ENCODE peak calls at places on chromosomes 11 and 22, in four cellular contexts. O is cardiac muscle cell, Y is transverse colon, D is astrocyte of the spinal cord. P is an unnamed sample.

GRCh38 chr11:118172356-118172755 is 4.1 kb downstream of the SCN2B start:
- DNase-seq in O (no peak), Y (no peak), D (no peak), P (no peak)

GRCh38 chr11:120839846-120840402 is 184.0 kb upstream of the TBCEL start:
- DNase-seq in O (no peak), Y (no peak), D (no peak), P (no peak)

GRCh38 chr11:128776434-128777284 is 82.8 kb downstream of the FLI1 start:
- DNase-seq in O (peak), Y (no peak), D (peak), P (no peak)

GRCh38 chr11:102121329-102121728 is 11.1 kb downstream of the YAP1 start:
- DNase-seq in O (peak), Y (no peak), D (no peak), P (no peak)

GRCh38 chr11:22347857-22348496 is 9.8 kb downstream of the SLC17A6 start:
- DNase-seq in O (no peak), Y (no peak), D (no peak), P (no peak)

GRCh38 chr22:33030923-33031525 is 27.2 kb downstream of the SYN3 start:
- DNase-seq in O (no peak), Y (no peak), D (no peak), P (no peak)

GRCh38 chr22:29306175-29306829 is at the start of gene GAS2L1:
- DNase-seq in O (peak), Y (peak), D (peak), P (peak)

GRCh38 chr11:75462117-75462653 is 29.2 kb upstream of the KLHL35 start:
- DNase-seq in O (no peak), Y (no peak), D (no peak), P (no peak)

GRCh38 chr22:31347251-31348008 is 1.3 kb upstream of the PATZ1 start:
- DNase-seq in O (peak), Y (peak), D (peak), P (peak)

GRCh38 chr11:86592047-86592564 is 80.3 kb downstream of the ME3 start:
- DNase-seq in O (no peak), Y (no peak), D (peak), P (peak)

GRCh38 chr11:58628446-58628845 is 6.0 kb downstream of the CNTF start:
- DNase-seq in O (peak), Y (no peak), D (peak), P (no peak)

GRCh38 chr11:110473666-110474065 is 43.9 kb downstream of the FDX1 start:
- DNase-seq in O (peak), Y (no peak), D (no peak), P (no peak)

GRCh38 chr11:118497831-118498230 is 29.4 kb upstream of the TTC36 start:
- DNase-seq in O (peak), Y (no peak), D (peak), P (no peak)

GRCh38 chr11:66278396-66279091 is 569 bp downstream of the CNIH2 start:
- DNase-seq in O (peak), Y (no peak), D (peak), P (no peak)

GRCh38 chr11:130217632-130218031 is 58.0 kb downstream of the ST14 start:
- DNase-seq in O (no peak), Y (no peak), D (no peak), P (no peak)

GRCh38 chr11:121321614-121322243 is 29.2 kb downstream of the SC5D start:
- DNase-seq in O (peak), Y (peak), D (peak), P (peak)

GRCh38 chr11:130817608-130817944 is 98.7 kb downstream of the SNX19 start:
- DNase-seq in O (peak), Y (no peak), D (peak), P (peak)

GRCh38 chr22:39719559-39720450 is 149.3 kb downstream of the CACNA1I start:
- DNase-seq in O (peak), Y (no peak), D (peak), P (no peak)

GRCh38 chr22:20204821-20205220 is 54.0 kb upstream of the CCDC188 start:
- DNase-seq in O (no peak), Y (no peak), D (no peak), P (no peak)

GRCh38 chr11:9753031-9753430 is 89.2 kb downstream of the SWAP70 start:
- DNase-seq in O (peak), Y (no peak), D (peak), P (peak)

GRCh38 chr11:102849319-102849718 is 5.9 kb upstream of the MMP3 start:
- DNase-seq in O (peak), Y (no peak), D (peak), P (peak)

GRCh38 chr22:33971561-33971961 is 51.3 kb upstream of the LARGE1 start:
- DNase-seq in O (peak), Y (no peak), D (no peak), P (peak)

GRCh38 chr11:13465909-13466371 is 2.9 kb upstream of the BTBD10 start:
- DNase-seq in O (peak), Y (no peak), D (peak), P (peak)

GRCh38 chr11:99584822-99585221 is 564.1 kb downstream of the CNTN5 start:
- DNase-seq in O (peak), Y (no peak), D (no peak), P (no peak)

GRCh38 chr11:30567644-30568043 is 18.5 kb downstream of the MPPED2 start:
- DNase-seq in O (no peak), Y (no peak), D (no peak), P (no peak)

GRCh38 chr22:24994070-24994763 is 41.7 kb downstream of the KIAA1671 start:
- DNase-seq in O (no peak), Y (peak), D (peak), P (peak)

GRCh38 chr11:112822478-112823274 is 138.5 kb upstream of the NCAM1 start:
- DNase-seq in O (peak), Y (no peak), D (no peak), P (no peak)

GRCh38 chr11:121936781-121937447 is 179.1 kb downstream of the BLID start:
- DNase-seq in O (peak), Y (no peak), D (peak), P (peak)

GRCh38 chr11:794766-795637 is 3.1 kb downstream of the SLC25A22 start:
- DNase-seq in O (no peak), Y (peak), D (no peak), P (no peak)
- H3K4me3 ChIP-seq in O (no peak), Y (peak), D (no peak), P (peak)

DNA sequence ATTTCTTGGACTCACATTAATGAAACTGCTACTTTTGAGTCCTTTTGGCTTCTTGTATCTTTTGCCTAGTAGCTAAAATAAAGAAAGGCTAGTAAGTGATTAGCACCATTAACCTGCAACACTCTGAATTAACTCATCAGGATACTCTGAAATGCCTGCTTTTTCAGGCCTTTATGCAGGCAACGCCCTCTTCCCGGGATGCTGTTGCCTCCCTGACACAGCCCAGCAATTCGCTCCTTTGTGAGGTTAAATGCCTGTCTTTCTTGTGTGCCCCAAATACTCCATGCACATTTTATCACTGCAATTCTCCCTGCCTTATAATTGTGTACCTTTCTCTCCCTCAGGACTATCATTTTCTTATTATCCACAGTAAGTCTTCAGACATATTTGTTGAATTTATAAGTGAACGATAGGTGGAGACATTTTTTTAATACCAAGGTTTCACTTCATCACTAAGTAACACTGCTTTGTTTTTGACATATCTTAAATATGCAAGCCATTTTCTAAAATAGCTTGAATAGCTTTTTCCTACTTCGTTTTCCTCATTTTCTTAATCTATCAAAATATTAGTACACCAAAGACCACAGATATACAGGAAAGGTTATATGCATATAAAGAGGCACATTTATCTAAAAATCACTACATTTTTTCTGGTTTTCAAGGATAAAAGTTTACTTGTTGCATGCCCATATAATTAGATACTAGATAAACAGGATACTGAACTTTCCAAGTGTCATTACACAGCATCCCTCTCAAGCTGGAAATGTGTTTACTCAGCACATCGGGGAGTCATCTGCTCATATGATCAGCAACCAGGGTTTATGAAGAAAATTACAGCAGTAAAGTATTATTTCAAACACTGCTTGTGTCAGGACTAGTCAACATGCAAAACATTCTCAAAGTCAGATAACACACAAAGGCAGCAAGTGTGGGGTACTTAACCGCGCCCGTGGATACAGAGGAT is 48.5 kb upstream of the DDI1 start:
- DNase-seq in O (peak), Y (no peak), D (peak), P (peak)
- H3K4me3 ChIP-seq in O (no peak), Y (no peak), D (no peak), P (no peak)

GRCh38 chr11:37774441-37774840 is 1176.4 kb upstream of the RAG2 start:
- DNase-seq in O (no peak), Y (no peak), D (no peak), P (no peak)
- H3K4me3 ChIP-seq in O (no peak), Y (no peak), D (no peak), P (no peak)

DNA sequence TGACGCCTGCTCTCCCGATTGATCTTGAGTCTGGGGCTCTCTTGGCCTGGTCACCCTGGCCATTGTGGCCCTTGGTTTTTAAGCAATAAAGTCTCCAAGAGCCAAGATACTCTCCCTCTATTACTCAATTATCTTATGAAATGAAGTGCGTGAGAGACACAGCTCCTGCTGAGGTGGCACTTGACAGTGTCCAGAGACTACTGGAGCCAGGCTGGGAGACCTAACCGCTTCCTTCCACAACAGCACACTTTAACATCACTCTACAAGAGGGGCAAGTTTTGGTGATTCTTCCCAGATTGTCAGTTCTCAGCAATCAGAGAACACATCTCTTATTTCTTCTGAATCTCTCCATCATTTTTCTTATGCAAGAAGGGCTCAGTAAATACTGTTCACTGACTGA is 968.2 kb downstream of the OPCML start:
- DNase-seq in O (no peak), Y (no peak), D (no peak), P (no peak)
- H3K4me3 ChIP-seq in O (no peak), Y (no peak), D (no peak), P (no peak)

P was measured in bronchial epithelial cell.